ENCODE peak calls at places on chromosomes 13 and 19, in nine cellular contexts. Z is CD8-positive, alpha-beta memory T cell; U is transverse colon; E is stomach; O is thoracic aorta; J is astrocyte; I is lung; P is CD4-positive, CD25-positive, alpha-beta regulatory T cell; N is mammary epithelial cell. B is an unnamed sample.

GRCh38 chr13:110915874-110916670 is 1.2 kb upstream of the ANKRD10 start:
- DNase-seq in Z (no peak), U (no peak), E (no peak), O (no peak), J (peak; percentile 76), I (no peak), P (no peak), N (peak; percentile 64), B (peak; percentile 86)

GRCh38 chr13:74687452-74688180 is 553.4 kb upstream of the KLF12 start:
- DNase-seq in Z (no peak), U (no peak), E (no peak), O (no peak), J (no peak), I (no peak), P (no peak), N (no peak), B (no peak)

GRCh38 chr13:90800082-90800746 is 547.3 kb upstream of the MIR17HG start:
- DNase-seq in Z (no peak), U (peak; percentile 25), E (no peak), O (no peak), J (no peak), I (no peak), P (no peak), N (no peak), B (no peak)

GRCh38 chr19:29277107-29277506 is 64.2 kb upstream of the UQCRFS1 start:
- DNase-seq in Z (peak; percentile 50), U (peak; percentile 17), E (no peak), O (no peak), J (no peak), I (no peak), P (peak; percentile 31), N (no peak), B (no peak)

GRCh38 chr19:6489278-6490061 is 7.9 kb upstream of the DENND1C start:
- DNase-seq in Z (no peak), U (no peak), E (no peak), O (no peak), J (no peak), I (no peak), P (no peak), N (no peak), B (no peak)

GRCh38 chr19:14475251-14476073 is at the start of gene PTGER1:
- DNase-seq in Z (no peak), U (no peak), E (no peak), O (no peak), J (no peak), I (no peak), P (no peak), N (peak; percentile 31), B (peak; percentile 39)

GRCh38 chr19:54154603-54155345 is 4.7 kb downstream of the LENG1 start:
- DNase-seq in Z (no peak), U (no peak), E (no peak), O (no peak), J (peak; percentile 49), I (no peak), P (no peak), N (no peak), B (no peak)

GRCh38 chr19:49932731-49933131 is 3.4 kb upstream of the NUP62 start:
- DNase-seq in Z (peak; percentile 40), U (no peak), E (no peak), O (no peak), J (no peak), I (no peak), P (peak; percentile 15), N (no peak), B (no peak)

GRCh38 chr19:7743425-7743841 is 3.9 kb downstream of the CD209 start:
- DNase-seq in Z (no peak), U (no peak), E (no peak), O (no peak), J (no peak), I (no peak), P (no peak), N (no peak), B (no peak)
- H3K27me3 ChIP-seq in Z (peaks cover 3% of the 10 kb centered on the region), U (peaks cover 13% of the 10 kb centered on the region), E (no peaks in the 10 kb centered on the region), O (no peaks in the 10 kb centered on the region), J (peaks cover 2% of the 10 kb centered on the region), I (no peaks in the 10 kb centered on the region), P (no peaks in the 10 kb centered on the region), N (no peaks in the 10 kb centered on the region), B (peaks cover 55% of the 10 kb centered on the region)

GRCh38 chr19:12939292-12939606 is 840 bp downstream of the CALR start:
- DNase-seq in Z (peak; percentile 19), U (peak; percentile 28), E (no peak), O (no peak), J (peak; percentile 30), I (no peak), P (no peak), N (peak; percentile 44), B (peak; percentile 81)

GRCh38 chr19:12936582-12936981 is 1.8 kb upstream of the CALR start:
- DNase-seq in Z (no peak), U (no peak), E (no peak), O (no peak), J (no peak), I (no peak), P (no peak), N (no peak), B (no peak)

GRCh38 chr19:12938536-12939291 is at the start of gene CALR:
- DNase-seq in Z (no peak), U (peak; percentile 45), E (no peak), O (no peak), J (no peak), I (no peak), P (no peak), N (peak; percentile 40), B (peak; percentile 74)

GRCh38 chr19:12938054-12938535 is 314 bp upstream of the CALR start:
- DNase-seq in Z (peak; percentile 99), U (peak; percentile 100), E (peak; percentile 100), O (peak; percentile 99), J (peak; percentile 97), I (peak; percentile 100), P (peak; percentile 99), N (peak; percentile 99), B (peak; percentile 99)

DNA sequence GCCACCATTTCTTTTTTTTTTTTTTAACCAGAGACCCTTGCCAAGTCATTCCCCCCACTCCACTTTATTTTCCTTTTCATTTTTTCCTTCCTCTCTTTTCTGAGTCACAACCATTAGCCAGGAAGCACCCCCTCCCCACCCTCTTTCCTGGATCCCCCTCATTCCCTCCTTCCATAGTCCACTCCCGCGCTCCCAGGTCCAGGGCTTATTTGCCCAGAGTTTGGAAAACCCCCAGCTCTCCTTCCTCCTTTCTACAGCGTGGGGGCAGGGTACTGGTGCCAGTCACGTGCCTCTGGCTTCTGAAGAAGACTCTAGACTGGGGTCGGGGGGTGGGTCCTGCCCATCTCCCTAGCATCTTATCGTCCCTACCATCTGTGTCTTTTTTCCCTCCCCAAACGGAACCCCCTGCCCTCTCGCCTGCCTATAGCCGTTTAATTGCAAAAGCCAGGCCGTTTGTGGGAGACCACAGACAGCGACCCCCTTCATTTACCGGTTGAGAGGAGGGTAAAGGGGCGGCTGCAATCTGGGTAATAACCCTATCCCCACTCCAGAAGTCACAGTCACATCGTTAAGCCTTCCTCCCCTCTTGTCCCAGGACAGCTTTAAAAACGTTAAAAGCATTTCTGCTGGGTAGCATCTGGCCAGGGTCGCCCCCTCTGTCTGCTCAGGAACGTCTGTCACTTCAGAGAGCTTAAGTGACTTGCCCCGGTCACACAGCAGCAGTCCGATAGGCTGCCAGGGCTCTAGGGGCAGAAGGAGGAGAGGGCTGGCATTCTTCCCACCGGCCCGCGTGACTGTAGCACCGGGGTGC is 961 bp upstream of the CALR start:
- DNase-seq in Z (no peak), U (peak; percentile 48), E (peak; percentile 68), O (no peak), J (no peak), I (no peak), P (no peak), N (no peak), B (no peak)
- H3K4me1 ChIP-seq in Z (peaks cover 51% of the 10 kb centered on the region), U (peaks cover 41% of the 10 kb centered on the region), E (peaks cover 63% of the 10 kb centered on the region), O (peaks cover 36% of the 10 kb centered on the region), J (peaks cover 30% of the 10 kb centered on the region), I (peaks cover 14% of the 10 kb centered on the region), P (peaks cover 54% of the 10 kb centered on the region), N (peaks cover 30% of the 10 kb centered on the region), B (peaks cover 38% of the 10 kb centered on the region)

GRCh38 chr19:18798384-18799352 is 7.6 kb upstream of the COMP start:
- DNase-seq in Z (no peak), U (peak; percentile 42), E (peak; percentile 45), O (no peak), J (no peak), I (no peak), P (no peak), N (no peak), B (no peak)

GRCh38 chr19:18794029-18794313 is 2.9 kb upstream of the COMP start:
- DNase-seq in Z (no peak), U (no peak), E (no peak), O (no peak), J (no peak), I (no peak), P (no peak), N (no peak), B (no peak)

GRCh38 chr19:18794692-18795091 is 3.6 kb upstream of the COMP start:
- DNase-seq in Z (no peak), U (no peak), E (no peak), O (no peak), J (no peak), I (no peak), P (no peak), N (no peak), B (no peak)

GRCh38 chr19:18795540-18795939 is 4.4 kb upstream of the COMP start:
- DNase-seq in Z (no peak), U (no peak), E (no peak), O (no peak), J (peak; percentile 22), I (no peak), P (no peak), N (no peak), B (peak; percentile 52)

GRCh38 chr19:18796239-18796638 is 5.1 kb upstream of the COMP start:
- DNase-seq in Z (no peak), U (no peak), E (no peak), O (no peak), J (no peak), I (no peak), P (no peak), N (no peak), B (no peak)
- H3K27me3 ChIP-seq in Z (peaks cover 12% of the 10 kb centered on the region), U (peaks cover 76% of the 10 kb centered on the region), E (peaks cover 1% of the 10 kb centered on the region), O (no peaks in the 10 kb centered on the region), J (peaks cover 37% of the 10 kb centered on the region), I (no peaks in the 10 kb centered on the region), P (peaks cover 15% of the 10 kb centered on the region), N (peaks cover 2% of the 10 kb centered on the region), B (peaks cover 9% of the 10 kb centered on the region)

GRCh38 chr13:43368003-43368402 is 344.6 kb downstream of the DNAJC15 start:
- DNase-seq in Z (no peak), U (no peak), E (no peak), O (no peak), J (no peak), I (no peak), P (no peak), N (no peak), B (peak; percentile 69)

GRCh38 chr13:43363156-43363918 is 340.0 kb downstream of the DNAJC15 start:
- DNase-seq in Z (no peak), U (no peak), E (no peak), O (no peak), J (peak; percentile 77), I (no peak), P (no peak), N (no peak), B (peak; percentile 35)

GRCh38 chr13:43360911-43361605 is 337.7 kb downstream of the DNAJC15 start:
- DNase-seq in Z (no peak), U (no peak), E (no peak), O (no peak), J (peak; percentile 51), I (no peak), P (no peak), N (peak; percentile 8), B (no peak)

GRCh38 chr13:43365042-43365344 is 341.6 kb downstream of the DNAJC15 start:
- DNase-seq in Z (no peak), U (no peak), E (no peak), O (no peak), J (no peak), I (no peak), P (no peak), N (no peak), B (no peak)

DNA sequence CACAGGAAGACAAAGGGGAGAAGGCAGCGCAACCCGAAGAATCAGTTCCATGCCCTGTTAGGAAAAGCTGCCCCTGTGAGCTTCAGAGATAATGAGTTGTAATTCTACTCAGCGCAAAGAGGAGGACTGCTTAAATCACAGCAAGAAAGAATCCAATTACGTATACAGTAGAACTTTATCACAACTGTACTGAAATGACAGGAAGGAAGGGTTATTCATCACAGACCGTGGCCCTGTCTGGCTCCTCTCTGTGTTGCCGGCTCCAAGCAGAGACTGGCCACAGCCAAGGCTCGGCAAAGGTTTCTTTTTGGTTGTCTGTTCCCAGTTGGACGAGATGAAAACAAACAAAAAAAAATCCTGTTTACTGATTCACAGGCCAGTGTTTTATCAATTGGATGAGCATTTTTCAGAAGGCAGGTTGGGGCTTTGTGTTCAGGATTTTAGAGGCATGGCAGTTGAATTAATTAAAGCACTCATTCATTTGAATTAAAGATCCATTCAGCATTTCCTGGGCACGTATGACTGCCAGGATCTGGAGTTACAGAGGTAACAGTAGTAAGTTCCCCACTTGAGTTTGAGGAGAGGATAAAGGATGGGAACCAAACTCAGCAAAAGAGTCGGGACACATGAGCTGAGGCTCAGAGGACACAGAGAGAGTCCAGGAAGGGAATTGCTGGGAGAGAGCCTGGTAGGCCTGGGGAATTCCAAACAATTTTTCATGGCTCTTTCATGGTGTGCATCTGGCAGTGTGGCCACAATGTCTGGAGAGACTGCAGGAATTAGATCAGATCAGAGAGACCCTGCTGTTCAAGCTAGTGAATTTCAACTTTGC is 341.0 kb downstream of the DNAJC15 start:
- DNase-seq in Z (no peak), U (no peak), E (no peak), O (no peak), J (peak; percentile 90), I (no peak), P (no peak), N (no peak), B (no peak)
- H3K4me1 ChIP-seq in Z (peaks cover 7% of the 10 kb centered on the region), U (peaks cover 23% of the 10 kb centered on the region), E (peaks cover 28% of the 10 kb centered on the region), O (peaks cover 65% of the 10 kb centered on the region), J (peaks cover 29% of the 10 kb centered on the region), I (no peaks in the 10 kb centered on the region), P (peaks cover 10% of the 10 kb centered on the region), N (no peaks in the 10 kb centered on the region), B (peaks cover 32% of the 10 kb centered on the region)